ENCODE peak calls at places on chromosomes 12 and 14, in seven cellular contexts. One of them, this sample, is unnamed.

GRCh38 chr12:110750784-110751461 is 8.2 kb upstream of the PPP1CC start:
- DNase-seq in astrocyte: peak
- DNase-seq in GM12865: no peak
- DNase-seq in lower leg skin: peak
- DNase-seq in GM13976: no peak
- DNase-seq in A549: no peak
- DNase-seq in ascending aorta: no peak
- DNase-seq in this sample: no peak

GRCh38 chr14:20631821-20632389 is 9.6 kb downstream of the OR6S1 start:
- DNase-seq in astrocyte: peak
- DNase-seq in GM12865: peak
- DNase-seq in lower leg skin: no peak
- DNase-seq in GM13976: no peak
- DNase-seq in A549: peak
- DNase-seq in ascending aorta: no peak
- DNase-seq in this sample: peak

GRCh38 chr12:112282920-112283319 is 99.3 kb downstream of the HECTD4 start:
- DNase-seq in astrocyte: no peak
- DNase-seq in GM12865: no peak
- DNase-seq in lower leg skin: no peak
- DNase-seq in GM13976: no peak
- DNase-seq in A549: no peak
- DNase-seq in ascending aorta: no peak
- DNase-seq in this sample: no peak

GRCh38 chr14:34035177-34035933 is 84.5 kb upstream of the EGLN3 start:
- DNase-seq in astrocyte: no peak
- DNase-seq in GM12865: no peak
- DNase-seq in lower leg skin: no peak
- DNase-seq in GM13976: no peak
- DNase-seq in A549: peak
- DNase-seq in ascending aorta: no peak
- DNase-seq in this sample: no peak

GRCh38 chr12:2532647-2533435 is 261.9 kb upstream of the FKBP4 start:
- DNase-seq in astrocyte: no peak
- DNase-seq in GM12865: no peak
- DNase-seq in lower leg skin: no peak
- DNase-seq in GM13976: no peak
- DNase-seq in A549: no peak
- DNase-seq in ascending aorta: no peak
- DNase-seq in this sample: no peak

GRCh38 chr12:45231515-45232145 is 15.7 kb downstream of the ANO6 start:
- DNase-seq in astrocyte: peak
- DNase-seq in GM12865: no peak
- DNase-seq in lower leg skin: no peak
- DNase-seq in GM13976: no peak
- DNase-seq in A549: peak
- DNase-seq in ascending aorta: no peak
- DNase-seq in this sample: no peak

GRCh38 chr12:53267309-53268008 is 640 bp upstream of the ESPL1 start:
- DNase-seq in astrocyte: no peak
- DNase-seq in GM12865: no peak
- DNase-seq in lower leg skin: no peak
- DNase-seq in GM13976: no peak
- DNase-seq in A549: peak
- DNase-seq in ascending aorta: no peak
- DNase-seq in this sample: no peak

GRCh38 chr12:39620664-39621658 is 1.4 kb upstream of the ABCD2 start:
- DNase-seq in astrocyte: no peak
- DNase-seq in GM12865: peak
- DNase-seq in lower leg skin: no peak
- DNase-seq in GM13976: peak
- DNase-seq in A549: no peak
- DNase-seq in ascending aorta: no peak
- DNase-seq in this sample: peak

GRCh38 chr12:88420460-88420859 is 159.8 kb downstream of the KITLG start:
- DNase-seq in astrocyte: peak
- DNase-seq in GM12865: no peak
- DNase-seq in lower leg skin: no peak
- DNase-seq in GM13976: no peak
- DNase-seq in A549: peak
- DNase-seq in ascending aorta: no peak
- DNase-seq in this sample: no peak

GRCh38 chr12:122999196-122999946 is 18.9 kb downstream of the ARL6IP4 start:
- DNase-seq in astrocyte: no peak
- DNase-seq in GM12865: no peak
- DNase-seq in lower leg skin: no peak
- DNase-seq in GM13976: no peak
- DNase-seq in A549: no peak
- DNase-seq in ascending aorta: no peak
- DNase-seq in this sample: no peak

GRCh38 chr14:24441904-24442239 is 704 bp downstream of the SDR39U1 start:
- DNase-seq in astrocyte: peak
- DNase-seq in GM12865: no peak
- DNase-seq in lower leg skin: no peak
- DNase-seq in GM13976: no peak
- DNase-seq in A549: no peak
- DNase-seq in ascending aorta: no peak
- DNase-seq in this sample: no peak

GRCh38 chr12:114982760-114983159 is 298.8 kb upstream of the TBX3 start:
- DNase-seq in astrocyte: no peak
- DNase-seq in GM12865: no peak
- DNase-seq in lower leg skin: no peak
- DNase-seq in GM13976: no peak
- DNase-seq in A549: peak
- DNase-seq in ascending aorta: no peak
- DNase-seq in this sample: no peak

GRCh38 chr14:90807060-90807459 is 9.2 kb downstream of the TTC7B start:
- DNase-seq in astrocyte: no peak
- DNase-seq in GM12865: no peak
- DNase-seq in lower leg skin: no peak
- DNase-seq in GM13976: no peak
- DNase-seq in A549: no peak
- DNase-seq in ascending aorta: no peak
- DNase-seq in this sample: no peak

GRCh38 chr14:99323603-99324185 is 51.7 kb upstream of the BCL11B start:
- DNase-seq in astrocyte: no peak
- DNase-seq in GM12865: no peak
- DNase-seq in lower leg skin: no peak
- DNase-seq in GM13976: peak
- DNase-seq in A549: no peak
- DNase-seq in ascending aorta: no peak
- DNase-seq in this sample: peak

GRCh38 chr12:83474369-83474768 is 787.7 kb downstream of the TMTC2 start:
- DNase-seq in astrocyte: no peak
- DNase-seq in GM12865: no peak
- DNase-seq in lower leg skin: no peak
- DNase-seq in GM13976: no peak
- DNase-seq in A549: no peak
- DNase-seq in ascending aorta: no peak
- DNase-seq in this sample: no peak

GRCh38 chr14:54366726-54367707 is 29.8 kb upstream of the CDKN3 start:
- DNase-seq in astrocyte: peak
- DNase-seq in GM12865: peak
- DNase-seq in lower leg skin: no peak
- DNase-seq in GM13976: no peak
- DNase-seq in A549: peak
- DNase-seq in ascending aorta: no peak
- DNase-seq in this sample: peak

GRCh38 chr12:48817957-48818830 is at the start of gene CACNB3:
- DNase-seq in astrocyte: peak
- DNase-seq in GM12865: peak
- DNase-seq in lower leg skin: peak
- DNase-seq in GM13976: peak
- DNase-seq in A549: peak
- DNase-seq in ascending aorta: no peak
- DNase-seq in this sample: peak

GRCh38 chr14:35927727-35928126 is 101.6 kb downstream of the BRMS1L start:
- DNase-seq in astrocyte: no peak
- DNase-seq in GM12865: no peak
- DNase-seq in lower leg skin: no peak
- DNase-seq in GM13976: no peak
- DNase-seq in A549: peak
- DNase-seq in ascending aorta: no peak
- DNase-seq in this sample: no peak

GRCh38 chr14:36067428-36068187 is 108.9 kb downstream of the PTCSC3 start:
- DNase-seq in astrocyte: no peak
- DNase-seq in GM12865: peak
- DNase-seq in lower leg skin: no peak
- DNase-seq in GM13976: no peak
- DNase-seq in A549: no peak
- DNase-seq in ascending aorta: no peak
- DNase-seq in this sample: no peak

GRCh38 chr12:92134638-92135274 is 10.9 kb downstream of the BTG1 start:
- DNase-seq in astrocyte: peak
- DNase-seq in GM12865: peak
- DNase-seq in lower leg skin: no peak
- DNase-seq in GM13976: no peak
- DNase-seq in A549: no peak
- DNase-seq in ascending aorta: no peak
- DNase-seq in this sample: no peak

GRCh38 chr12:114302117-114302516 is 103.8 kb downstream of the TBX5 start:
- DNase-seq in astrocyte: no peak
- DNase-seq in GM12865: no peak
- DNase-seq in lower leg skin: no peak
- DNase-seq in GM13976: no peak
- DNase-seq in A549: no peak
- DNase-seq in ascending aorta: no peak
- DNase-seq in this sample: no peak

GRCh38 chr14:76676539-76676938 is 84.7 kb upstream of the VASH1 start:
- DNase-seq in astrocyte: no peak
- DNase-seq in GM12865: no peak
- DNase-seq in lower leg skin: no peak
- DNase-seq in GM13976: no peak
- DNase-seq in A549: no peak
- DNase-seq in ascending aorta: no peak
- DNase-seq in this sample: no peak

DNA sequence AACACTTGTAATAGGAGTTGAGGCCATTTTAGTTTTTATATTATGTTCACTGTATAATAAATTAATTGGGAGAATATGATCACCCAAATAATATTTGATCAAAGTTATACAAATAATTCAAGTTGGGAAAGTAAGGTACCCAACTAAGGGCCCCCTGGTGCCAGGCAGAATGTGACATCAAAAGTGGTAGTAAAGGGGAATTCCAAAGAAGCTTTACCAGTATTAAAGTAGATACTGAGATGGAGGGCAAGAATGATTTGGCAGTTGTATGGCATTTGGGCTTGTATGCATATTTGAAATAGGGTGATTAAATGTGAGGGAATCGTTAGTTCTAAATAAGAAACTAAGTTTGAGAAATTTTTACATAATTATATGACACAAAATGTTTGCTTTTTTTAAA is 17.7 kb downstream of the GXYLT1 start:
- DNase-seq in astrocyte: no peak
- DNase-seq in GM12865: no peak
- DNase-seq in lower leg skin: no peak
- DNase-seq in GM13976: no peak
- DNase-seq in A549: no peak
- DNase-seq in ascending aorta: no peak
- DNase-seq in this sample: no peak
- TF ChIP-seq CTCF in astrocyte: no peak
- TF ChIP-seq CTCF in GM12865: no peak
- TF ChIP-seq CTCF in lower leg skin: no peak
- TF ChIP-seq CTCF in GM13976: no peak
- TF ChIP-seq CTCF in A549: no peak
- TF ChIP-seq CTCF in ascending aorta: no peak
- TF ChIP-seq CTCF in this sample: no peak

DNA sequence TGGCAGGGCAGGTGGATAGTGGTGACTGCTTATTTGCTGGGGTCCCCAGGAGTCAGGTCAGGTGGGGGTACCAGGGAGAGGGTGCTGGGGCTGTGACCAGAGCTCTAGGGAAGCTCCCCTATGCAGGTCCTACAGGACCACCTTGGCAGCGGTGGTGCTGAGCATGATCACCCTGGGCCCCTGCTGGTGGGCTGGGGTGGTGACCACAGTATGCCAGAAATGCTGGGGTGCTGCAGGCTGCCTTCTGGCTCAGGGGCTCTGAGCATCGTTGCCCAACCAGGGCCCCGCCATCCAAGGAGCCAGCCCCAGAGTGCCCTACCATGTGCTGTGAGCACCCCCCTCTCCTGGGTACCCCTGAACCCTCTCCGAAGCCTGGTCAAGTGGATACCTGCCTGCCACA is 17.5 kb upstream of the NUDT14 start:
- DNase-seq in astrocyte: no peak
- DNase-seq in GM12865: no peak
- DNase-seq in lower leg skin: no peak
- DNase-seq in GM13976: no peak
- DNase-seq in A549: no peak
- DNase-seq in ascending aorta: no peak
- DNase-seq in this sample: no peak
- TF ChIP-seq CTCF in astrocyte: peak
- TF ChIP-seq CTCF in GM12865: no peak
- TF ChIP-seq CTCF in lower leg skin: no peak
- TF ChIP-seq CTCF in GM13976: no peak
- TF ChIP-seq CTCF in A549: no peak
- TF ChIP-seq CTCF in ascending aorta: no peak
- TF ChIP-seq CTCF in this sample: no peak

DNA sequence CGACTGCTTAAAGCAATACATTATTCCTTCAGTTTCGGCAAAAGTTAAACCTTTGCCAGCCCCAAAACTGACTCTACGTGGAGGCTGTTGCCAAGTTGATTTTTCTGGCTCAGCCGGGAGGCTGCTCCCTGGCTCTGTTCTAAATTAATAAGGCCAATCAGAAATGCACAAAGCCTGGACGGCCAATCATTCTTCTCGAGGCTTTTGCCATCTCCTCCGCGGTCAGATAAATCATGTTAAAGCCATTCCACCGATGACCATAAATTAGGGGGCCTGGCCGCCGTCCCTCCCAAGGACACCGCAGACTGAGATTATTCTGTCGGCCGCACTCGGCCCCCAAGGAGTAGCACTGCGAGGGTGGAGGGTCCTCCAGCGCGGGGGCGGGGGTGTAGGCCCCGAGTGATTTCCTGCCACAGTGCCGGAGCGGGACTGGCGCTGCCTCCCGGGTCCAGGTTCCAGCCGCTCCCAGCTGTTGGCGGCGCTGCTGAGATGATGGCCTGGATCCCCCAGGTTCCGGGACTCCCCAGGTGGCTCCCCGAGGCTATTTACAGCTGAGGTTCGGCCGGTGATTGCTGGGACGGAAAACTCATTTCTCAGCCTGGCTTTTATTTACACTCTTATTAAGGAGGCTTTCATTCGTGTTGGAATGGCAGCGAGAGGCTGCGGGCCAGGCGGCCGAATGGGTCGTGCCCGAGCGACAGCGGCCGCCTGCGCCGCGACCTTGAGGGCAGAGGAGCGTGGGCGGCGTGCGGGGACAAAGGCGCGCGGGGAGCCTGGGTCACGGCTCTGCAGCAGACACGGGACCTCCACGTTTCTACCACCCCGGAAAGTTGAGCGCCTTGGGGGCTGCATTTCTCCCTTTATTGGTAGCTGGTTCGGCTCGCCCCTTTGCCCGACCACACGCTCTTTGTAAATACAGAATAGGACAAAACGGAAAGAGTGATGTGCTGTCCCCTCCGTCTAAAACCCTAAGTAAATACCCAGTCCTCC is 165.2 kb downstream of the MON2 start:
- DNase-seq in astrocyte: peak
- DNase-seq in GM12865: peak
- DNase-seq in lower leg skin: peak
- DNase-seq in GM13976: peak
- DNase-seq in A549: peak
- DNase-seq in ascending aorta: no peak
- DNase-seq in this sample: peak
- TF ChIP-seq CTCF in astrocyte: no peak
- TF ChIP-seq CTCF in GM12865: peak
- TF ChIP-seq CTCF in lower leg skin: no peak
- TF ChIP-seq CTCF in GM13976: peak
- TF ChIP-seq CTCF in A549: no peak
- TF ChIP-seq CTCF in ascending aorta: peak
- TF ChIP-seq CTCF in this sample: peak

GRCh38 chr12:12786716-12787601 is 1.5 kb downstream of the APOLD1 start:
- DNase-seq in astrocyte: peak
- DNase-seq in GM12865: peak
- DNase-seq in lower leg skin: peak
- DNase-seq in GM13976: peak
- DNase-seq in A549: peak
- DNase-seq in ascending aorta: peak
- DNase-seq in this sample: peak
- TF ChIP-seq CTCF in astrocyte: no peak
- TF ChIP-seq CTCF in GM12865: no peak
- TF ChIP-seq CTCF in lower leg skin: no peak
- TF ChIP-seq CTCF in GM13976: no peak
- TF ChIP-seq CTCF in A549: no peak
- TF ChIP-seq CTCF in ascending aorta: no peak
- TF ChIP-seq CTCF in this sample: peak

This sample was measured in GM10248.